ENCODE peak calls at places on chromosomes 6 and 20, in five cellular contexts. One of them, this sample, is unnamed.

GRCh38 chr20:1838479-1839279 is 56.5 kb upstream of the SIRPA start:
- DNase-seq in BE2C: peak
- DNase-seq in mammary epithelial cell: no peak
- DNase-seq in adrenal gland: no peak
- DNase-seq in IMR-90: no peak
- DNase-seq in this sample: no peak

GRCh38 chr20:31740208-31740607 is 1.1 kb downstream of the TPX2 start:
- DNase-seq in adrenal gland: no peak
- DNase-seq in BE2C: no peak
- DNase-seq in mammary epithelial cell: peak
- DNase-seq in IMR-90: peak
- DNase-seq in this sample: peak

GRCh38 chr6:129351807-129352206 is 358.2 kb downstream of the ARHGAP18 start:
- DNase-seq in BE2C: no peak
- DNase-seq in mammary epithelial cell: no peak
- DNase-seq in IMR-90: peak
- DNase-seq in adrenal gland: no peak
- DNase-seq in this sample: no peak

GRCh38 chr6:2616796-2617195 is 133.9 kb downstream of the MYLK4 start:
- DNase-seq in BE2C: no peak
- DNase-seq in adrenal gland: no peak
- DNase-seq in mammary epithelial cell: no peak
- DNase-seq in IMR-90: no peak
- DNase-seq in this sample: peak

GRCh38 chr6:27726620-27727023 is 185.6 kb downstream of the OR2B2 start:
- DNase-seq in BE2C: no peak
- DNase-seq in adrenal gland: no peak
- DNase-seq in mammary epithelial cell: peak
- DNase-seq in IMR-90: peak
- DNase-seq in this sample: peak

GRCh38 chr6:31680841-31681671 is at the start of gene LY6G5C:
- DNase-seq in adrenal gland: peak
- DNase-seq in IMR-90: peak
- DNase-seq in BE2C: peak
- DNase-seq in mammary epithelial cell: peak
- DNase-seq in this sample: peak

GRCh38 chr20:6882911-6883310 is 115.4 kb downstream of the BMP2 start:
- DNase-seq in mammary epithelial cell: peak
- DNase-seq in BE2C: no peak
- DNase-seq in adrenal gland: no peak
- DNase-seq in IMR-90: no peak
- DNase-seq in this sample: peak

GRCh38 chr6:3628143-3628840 is 123.2 kb downstream of the PXDC1 start:
- DNase-seq in BE2C: no peak
- DNase-seq in adrenal gland: no peak
- DNase-seq in mammary epithelial cell: peak
- DNase-seq in IMR-90: no peak
- DNase-seq in this sample: no peak

GRCh38 chr6:113893866-113894265 is 36.7 kb downstream of the MARCKS start:
- DNase-seq in BE2C: no peak
- DNase-seq in mammary epithelial cell: no peak
- DNase-seq in adrenal gland: no peak
- DNase-seq in IMR-90: peak
- DNase-seq in this sample: no peak

GRCh38 chr20:58467572-58468330 is 47.4 kb downstream of the APCDD1L start:
- DNase-seq in IMR-90: no peak
- DNase-seq in mammary epithelial cell: no peak
- DNase-seq in BE2C: no peak
- DNase-seq in adrenal gland: peak
- DNase-seq in this sample: no peak

GRCh38 chr6:144219056-144219685 is 66.0 kb upstream of the UTRN start:
- DNase-seq in BE2C: no peak
- DNase-seq in mammary epithelial cell: peak
- DNase-seq in adrenal gland: no peak
- DNase-seq in IMR-90: peak
- DNase-seq in this sample: peak

GRCh38 chr6:144897441-144897921 is 612.3 kb downstream of the UTRN start:
- DNase-seq in BE2C: no peak
- DNase-seq in adrenal gland: no peak
- DNase-seq in mammary epithelial cell: peak
- DNase-seq in IMR-90: peak
- DNase-seq in this sample: peak

GRCh38 chr6:106511274-106512047 is 117.8 kb downstream of the RTN4IP1 start:
- DNase-seq in mammary epithelial cell: peak
- DNase-seq in IMR-90: no peak
- DNase-seq in BE2C: no peak
- DNase-seq in adrenal gland: peak
- DNase-seq in this sample: peak

GRCh38 chr20:19850190-19850533 is 92.1 kb downstream of the RIN2 start:
- DNase-seq in adrenal gland: no peak
- DNase-seq in IMR-90: no peak
- DNase-seq in mammary epithelial cell: no peak
- DNase-seq in BE2C: no peak
- DNase-seq in this sample: no peak

GRCh38 chr6:47844881-47845280 is 63.0 kb downstream of the OPN5 start:
- DNase-seq in BE2C: no peak
- DNase-seq in adrenal gland: no peak
- DNase-seq in mammary epithelial cell: no peak
- DNase-seq in IMR-90: no peak
- DNase-seq in this sample: no peak

GRCh38 chr6:108771421-108771820 is 76.8 kb upstream of the ARMC2 start:
- DNase-seq in mammary epithelial cell: no peak
- DNase-seq in adrenal gland: no peak
- DNase-seq in BE2C: no peak
- DNase-seq in IMR-90: no peak
- DNase-seq in this sample: no peak

GRCh38 chr20:10490706-10491105 is 55.6 kb downstream of the SLX4IP start:
- DNase-seq in IMR-90: peak
- DNase-seq in adrenal gland: no peak
- DNase-seq in BE2C: no peak
- DNase-seq in mammary epithelial cell: no peak
- DNase-seq in this sample: no peak

GRCh38 chr6:39493174-39493573 is 170.7 kb upstream of the KCNK16 start:
- DNase-seq in mammary epithelial cell: no peak
- DNase-seq in adrenal gland: no peak
- DNase-seq in IMR-90: no peak
- DNase-seq in BE2C: no peak
- DNase-seq in this sample: peak

GRCh38 chr6:6856538-6857523 is 250.9 kb upstream of the RREB1 start:
- DNase-seq in mammary epithelial cell: peak
- DNase-seq in IMR-90: peak
- DNase-seq in BE2C: peak
- DNase-seq in adrenal gland: peak
- DNase-seq in this sample: peak

GRCh38 chr6:84976516-84977420 is 212.4 kb upstream of the TBX18 start:
- DNase-seq in BE2C: no peak
- DNase-seq in mammary epithelial cell: no peak
- DNase-seq in adrenal gland: no peak
- DNase-seq in IMR-90: no peak
- DNase-seq in this sample: peak

GRCh38 chr6:163457637-163458561 is 43.4 kb downstream of the QKI start:
- DNase-seq in IMR-90: peak
- DNase-seq in BE2C: no peak
- DNase-seq in adrenal gland: peak
- DNase-seq in mammary epithelial cell: peak
- DNase-seq in this sample: peak

GRCh38 chr20:38612921-38613320 is 11.3 kb downstream of the ARHGAP40 start:
- DNase-seq in mammary epithelial cell: no peak
- DNase-seq in adrenal gland: no peak
- DNase-seq in BE2C: no peak
- DNase-seq in IMR-90: no peak
- DNase-seq in this sample: no peak

GRCh38 chr20:34062651-34063482 is 49.2 kb downstream of the EIF2S2 start:
- DNase-seq in IMR-90: peak
- DNase-seq in mammary epithelial cell: peak
- DNase-seq in BE2C: no peak
- DNase-seq in adrenal gland: no peak
- DNase-seq in this sample: peak

GRCh38 chr6:170222498-170223471 is 68.1 kb downstream of the DLL1 start:
- DNase-seq in mammary epithelial cell: peak
- DNase-seq in IMR-90: no peak
- DNase-seq in adrenal gland: no peak
- DNase-seq in BE2C: no peak
- DNase-seq in this sample: peak

GRCh38 chr20:50873518-50873959 is 57.7 kb downstream of the ADNP start:
- DNase-seq in adrenal gland: no peak
- DNase-seq in IMR-90: no peak
- DNase-seq in mammary epithelial cell: no peak
- DNase-seq in BE2C: no peak
- DNase-seq in this sample: no peak

GRCh38 chr6:139334791-139335446 is 39.5 kb downstream of the CITED2 start:
- DNase-seq in mammary epithelial cell: peak
- DNase-seq in BE2C: no peak
- DNase-seq in adrenal gland: no peak
- DNase-seq in IMR-90: peak
- DNase-seq in this sample: peak

GRCh38 chr6:134146268-134147032 is 94.0 kb upstream of the SLC2A12 start:
- DNase-seq in IMR-90: no peak
- DNase-seq in BE2C: no peak
- DNase-seq in mammary epithelial cell: no peak
- DNase-seq in adrenal gland: no peak
- DNase-seq in this sample: no peak

GRCh38 chr20:32589256-32589655 is 4.1 kb upstream of the NOL4L start:
- DNase-seq in BE2C: no peak
- DNase-seq in mammary epithelial cell: peak
- DNase-seq in IMR-90: peak
- DNase-seq in adrenal gland: no peak
- DNase-seq in this sample: peak

GRCh38 chr6:90231798-90232197 is 64.8 kb downstream of the BACH2 start:
- DNase-seq in mammary epithelial cell: no peak
- DNase-seq in BE2C: no peak
- DNase-seq in IMR-90: no peak
- DNase-seq in adrenal gland: no peak
- DNase-seq in this sample: no peak

GRCh38 chr20:61426361-61426760 is 174.3 kb downstream of the CDH4 start:
- DNase-seq in BE2C: no peak
- DNase-seq in mammary epithelial cell: no peak
- DNase-seq in adrenal gland: no peak
- DNase-seq in IMR-90: no peak
- DNase-seq in this sample: peak

GRCh38 chr6:29680416-29680815 is 536 bp downstream of the ZFP57 start:
- DNase-seq in mammary epithelial cell: no peak
- DNase-seq in adrenal gland: no peak
- DNase-seq in BE2C: no peak
- DNase-seq in IMR-90: no peak
- DNase-seq in this sample: no peak

GRCh38 chr6:29681811-29682210 is 859 bp upstream of the ZFP57 start:
- DNase-seq in mammary epithelial cell: no peak
- DNase-seq in BE2C: no peak
- DNase-seq in adrenal gland: no peak
- DNase-seq in IMR-90: no peak
- DNase-seq in this sample: no peak

GRCh38 chr6:29680904-29681303 is at the start of gene ZFP57:
- DNase-seq in mammary epithelial cell: no peak
- DNase-seq in adrenal gland: no peak
- DNase-seq in IMR-90: no peak
- DNase-seq in BE2C: no peak
- DNase-seq in this sample: no peak

GRCh38 chr6:29679962-29680361 is 990 bp downstream of the ZFP57 start:
- DNase-seq in BE2C: no peak
- DNase-seq in adrenal gland: no peak
- DNase-seq in mammary epithelial cell: peak
- DNase-seq in IMR-90: no peak
- DNase-seq in this sample: peak

DNA sequence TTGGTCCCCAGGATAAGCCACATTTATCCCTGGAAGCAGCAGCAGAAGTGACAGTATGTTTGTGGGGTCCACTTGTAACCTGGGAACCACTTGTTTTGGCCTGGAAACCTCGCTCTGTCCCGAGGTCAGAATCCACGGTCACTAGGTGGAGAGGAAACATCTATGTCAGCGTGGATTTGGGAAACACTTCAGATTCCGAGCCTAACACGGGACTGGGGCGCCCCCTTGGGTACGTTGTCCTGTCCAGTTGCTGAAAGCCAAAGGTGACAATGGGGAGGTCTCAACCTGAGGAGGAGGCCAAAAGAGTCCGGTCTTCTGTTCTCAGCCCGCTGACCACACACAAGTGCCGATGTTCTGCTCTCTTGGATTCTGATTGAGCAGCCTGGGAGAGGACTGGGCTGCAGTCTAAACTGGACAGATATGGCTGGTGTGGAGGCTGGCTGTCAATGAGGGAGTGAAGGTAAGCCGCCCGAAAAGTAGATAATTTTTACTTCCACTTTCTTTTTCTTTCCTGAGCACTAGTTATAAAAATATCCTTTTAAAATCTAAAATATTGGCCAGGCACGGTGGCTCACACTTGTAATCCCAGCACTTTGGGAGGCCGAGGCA is 4.9 kb upstream of the ZFP57 start:
- DNase-seq in BE2C: no peak
- DNase-seq in IMR-90: no peak
- DNase-seq in adrenal gland: no peak
- DNase-seq in mammary epithelial cell: no peak
- DNase-seq in this sample: peak
- TF ChIP-seq CTCF in BE2C: no peak
- TF ChIP-seq CTCF in IMR-90: no peak
- TF ChIP-seq CTCF in adrenal gland: no peak
- TF ChIP-seq CTCF in mammary epithelial cell: no peak
- TF ChIP-seq CTCF in this sample: peak

GRCh38 chr6:26568601-26569432 is 27.9 kb upstream of the ABT1 start:
- DNase-seq in BE2C: peak
- DNase-seq in mammary epithelial cell: peak
- DNase-seq in IMR-90: peak
- DNase-seq in adrenal gland: peak
- DNase-seq in this sample: peak
- TF ChIP-seq CTCF in BE2C: peak
- TF ChIP-seq CTCF in mammary epithelial cell: no peak
- TF ChIP-seq CTCF in IMR-90: peak
- TF ChIP-seq CTCF in adrenal gland: no peak
- TF ChIP-seq CTCF in this sample: no peak

GRCh38 chr6:148747493-148748160 is 797 bp downstream of the UST start:
- DNase-seq in mammary epithelial cell: peak
- DNase-seq in IMR-90: peak
- DNase-seq in BE2C: peak
- DNase-seq in adrenal gland: peak
- DNase-seq in this sample: peak
- TF ChIP-seq CTCF in mammary epithelial cell: no peak
- TF ChIP-seq CTCF in IMR-90: peak
- TF ChIP-seq CTCF in BE2C: no peak
- TF ChIP-seq CTCF in adrenal gland: no peak
- TF ChIP-seq CTCF in this sample: no peak

GRCh38 chr20:49785149-49785850 is 27.3 kb upstream of the SLC9A8 start:
- DNase-seq in adrenal gland: no peak
- DNase-seq in mammary epithelial cell: no peak
- DNase-seq in IMR-90: no peak
- DNase-seq in BE2C: no peak
- DNase-seq in this sample: no peak

GRCh38 chr20:49786226-49786625 is 26.4 kb upstream of the SLC9A8 start:
- DNase-seq in BE2C: no peak
- DNase-seq in IMR-90: no peak
- DNase-seq in adrenal gland: no peak
- DNase-seq in mammary epithelial cell: no peak
- DNase-seq in this sample: no peak

GRCh38 chr20:49785851-49786174 is 26.8 kb upstream of the SLC9A8 start:
- DNase-seq in mammary epithelial cell: no peak
- DNase-seq in IMR-90: no peak
- DNase-seq in BE2C: no peak
- DNase-seq in adrenal gland: no peak
- DNase-seq in this sample: no peak

GRCh38 chr20:49787371-49788357 is 25.0 kb upstream of the SLC9A8 start:
- DNase-seq in adrenal gland: no peak
- DNase-seq in IMR-90: no peak
- DNase-seq in BE2C: no peak
- DNase-seq in mammary epithelial cell: no peak
- DNase-seq in this sample: no peak

GRCh38 chr20:49786671-49787370 is 25.8 kb upstream of the SLC9A8 start:
- DNase-seq in mammary epithelial cell: no peak
- DNase-seq in adrenal gland: no peak
- DNase-seq in IMR-90: peak
- DNase-seq in BE2C: no peak
- DNase-seq in this sample: no peak
- TF ChIP-seq CTCF in mammary epithelial cell: peak
- TF ChIP-seq CTCF in adrenal gland: peak
- TF ChIP-seq CTCF in IMR-90: peak
- TF ChIP-seq CTCF in BE2C: peak
- TF ChIP-seq CTCF in this sample: no peak

This sample was measured in MCF 10A.